ENCODE peak calls at places on chromosomes 11 and 22, in four cellular contexts. B is HEK293T, Y is WTC11, M is HepG2. Z is an unnamed sample.

GRCh38 chr22:17606472-17606871 is 22.1 kb downstream of the ATP6V1E1 start:
- DNase-seq in B (no peak), Y (no peak), M (no peak), Z (no peak)

GRCh38 chr11:27600656-27601055 is 94.1 kb upstream of the LIN7C start:
- DNase-seq in B (no peak), Y (no peak), M (no peak), Z (no peak)

GRCh38 chr22:28563636-28564035 is 116.0 kb downstream of the TTC28 start:
- DNase-seq in B (no peak), Y (no peak), M (no peak), Z (no peak)

GRCh38 chr11:15695096-15695721 is 580.5 kb downstream of the INSC start:
- DNase-seq in B (no peak), Y (no peak), M (no peak), Z (no peak)

GRCh38 chr22:40176921-40177737 is 596 bp upstream of the TNRC6B start:
- DNase-seq in B (no peak), Y (peak), M (peak), Z (peak)

GRCh38 chr11:59582006-59582405 is 33.6 kb downstream of the OSBP start:
- DNase-seq in B (no peak), Y (no peak), M (no peak), Z (no peak)

GRCh38 chr11:35974878-35975578 is 31.2 kb downstream of the LDLRAD3 start:
- DNase-seq in B (no peak), Y (no peak), M (no peak), Z (no peak)

GRCh38 chr11:117366183-117366582 is 38.5 kb downstream of the CEP164 start:
- DNase-seq in B (no peak), Y (no peak), M (no peak), Z (no peak)

GRCh38 chr22:40951795-40952602 is 821 bp downstream of the RBX1 start:
- DNase-seq in B (no peak), Y (no peak), M (no peak), Z (no peak)

GRCh38 chr22:44192811-44193536 is 12.2 kb downstream of the PARVG start:
- DNase-seq in B (no peak), Y (no peak), M (no peak), Z (no peak)

GRCh38 chr11:71946144-71946571 is 17.3 kb downstream of the RNF121 start:
- DNase-seq in B (no peak), Y (no peak), M (peak), Z (no peak)

GRCh38 chr11:44407211-44407996 is 97.5 kb upstream of the ALX4 start:
- DNase-seq in B (no peak), Y (no peak), M (no peak), Z (no peak)

GRCh38 chr22:41913842-41914534 is 886 bp downstream of the SHISA8 start:
- DNase-seq in B (no peak), Y (peak), M (no peak), Z (peak)

GRCh38 chr11:125315088-125315740 is 150.7 kb downstream of the PKNOX2 start:
- DNase-seq in B (no peak), Y (no peak), M (no peak), Z (no peak)

GRCh38 chr11:102551188-102551781 is 20.7 kb upstream of the MMP7 start:
- DNase-seq in B (no peak), Y (no peak), M (no peak), Z (no peak)

GRCh38 chr11:99419991-99420390 is 399.2 kb downstream of the CNTN5 start:
- DNase-seq in B (no peak), Y (no peak), M (no peak), Z (no peak)

GRCh38 chr11:70490723-70491558 is 92.6 kb downstream of the CTTN start:
- DNase-seq in B (no peak), Y (no peak), M (no peak), Z (no peak)

GRCh38 chr22:50422961-50423815 is 51.6 kb downstream of the SBF1 start:
- DNase-seq in B (no peak), Y (no peak), M (no peak), Z (no peak)

GRCh38 chr11:112292785-112293407 is 32.2 kb upstream of the PLET1 start:
- DNase-seq in B (no peak), Y (no peak), M (no peak), Z (no peak)

GRCh38 chr22:39429186-39429585 is 27.6 kb upstream of the MGAT3 start:
- DNase-seq in B (no peak), Y (no peak), M (no peak), Z (no peak)

GRCh38 chr11:20250644-20251247 is 90.5 kb upstream of the DBX1 start:
- DNase-seq in B (no peak), Y (no peak), M (no peak), Z (no peak)

GRCh38 chr11:345179-345578 is 24.1 kb upstream of the B4GALNT4 start:
- DNase-seq in B (no peak), Y (no peak), M (no peak), Z (no peak)

GRCh38 chr22:46514592-46515207 is 22.7 kb downstream of the CELSR1 start:
- DNase-seq in B (no peak), Y (no peak), M (no peak), Z (no peak)

GRCh38 chr11:223026-223789 is 12.9 kb downstream of the SIRT3 start:
- DNase-seq in B (no peak), Y (no peak), M (no peak), Z (no peak)

DNA sequence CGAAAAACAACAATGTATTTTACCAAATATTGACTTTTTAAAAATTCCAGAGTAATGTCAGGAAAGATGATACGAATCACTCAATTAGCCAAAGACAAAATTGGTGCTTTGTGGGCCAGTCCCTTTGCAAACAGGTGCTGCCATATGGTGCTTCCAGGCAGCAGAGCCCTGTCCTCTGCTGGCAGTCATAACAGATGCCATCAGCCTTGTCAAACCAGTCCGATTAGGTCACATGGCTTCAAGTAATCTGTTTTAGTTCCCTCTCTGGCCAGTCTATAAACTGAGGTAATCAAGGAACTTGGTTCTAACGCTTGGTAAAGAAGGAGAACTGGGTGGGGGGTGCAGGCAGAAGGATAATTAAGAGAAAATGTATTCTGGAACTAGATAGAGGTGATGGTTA is 49.1 kb upstream of the CAPRIN1 start:
- DNase-seq in B (no peak), Y (no peak), M (no peak), Z (no peak)
- TF ChIP-seq ELF4 in B (no peak), Y (no peak), M (no peak), Z (no peak)

DNA sequence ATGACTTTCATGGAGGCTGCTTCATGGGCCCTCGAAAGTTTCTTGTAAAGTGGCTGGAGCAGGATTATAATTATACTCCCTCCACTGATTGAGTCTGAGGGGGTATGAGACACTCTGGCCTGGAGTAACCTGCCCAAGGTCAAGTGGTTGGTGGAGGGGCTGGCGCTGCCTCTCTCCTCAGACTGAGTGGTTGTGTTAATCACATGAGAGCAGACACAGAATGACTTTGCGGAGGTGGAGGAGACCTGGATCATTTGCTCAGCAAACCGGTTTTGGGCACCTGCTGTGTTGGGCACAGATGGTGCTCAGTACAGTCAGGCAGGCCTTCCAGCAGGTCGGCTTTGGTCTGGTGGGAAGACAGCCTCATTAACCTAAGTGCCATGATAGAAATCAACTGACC is 11.8 kb downstream of the BCR start:
- DNase-seq in B (no peak), Y (no peak), M (no peak), Z (no peak)
- TF ChIP-seq ELF4 in B (no peak), Y (no peak), M (no peak), Z (no peak)

DNA sequence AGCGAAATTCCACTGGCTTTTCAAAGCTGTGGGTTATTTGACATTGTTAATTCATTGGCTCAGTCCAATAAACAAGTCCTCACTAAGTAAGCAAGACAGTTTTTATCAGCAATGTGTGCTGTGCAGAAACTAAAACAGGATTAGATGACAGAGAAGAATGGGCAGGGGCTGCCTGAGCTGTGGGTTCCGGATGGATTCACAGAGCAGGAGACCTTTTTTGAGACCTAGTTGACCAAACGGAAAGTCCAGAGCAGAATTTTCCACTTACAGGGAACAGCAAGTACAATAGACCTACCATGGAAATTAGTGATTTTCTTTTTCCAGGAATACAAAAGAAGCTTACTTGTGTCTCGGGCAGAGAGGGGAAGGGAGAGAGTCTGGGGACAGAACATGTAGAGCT is 5.2 kb upstream of the KDM4F start:
- DNase-seq in B (no peak), Y (no peak), M (no peak), Z (no peak)
- TF ChIP-seq ELF4 in B (no peak), Y (no peak), M (no peak), Z (no peak)

DNA sequence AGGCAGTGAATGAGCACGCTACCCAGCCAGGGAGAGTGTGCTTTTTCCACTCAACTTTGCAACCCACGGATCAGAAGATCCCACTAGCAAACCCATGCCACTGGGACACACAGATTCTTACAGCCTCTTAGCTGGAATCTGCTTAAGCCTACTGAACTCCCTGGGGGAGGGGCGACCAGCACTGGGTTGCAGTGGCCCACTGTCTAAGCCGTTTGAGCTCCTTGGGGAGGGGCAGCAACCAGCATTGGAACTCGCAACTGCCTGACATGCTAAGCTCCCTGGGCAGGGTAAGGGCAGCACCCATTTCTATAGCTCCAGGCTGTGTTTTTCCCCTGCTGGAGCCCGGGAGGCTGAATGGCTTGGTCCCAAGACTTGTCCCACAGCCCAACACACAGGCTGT is 99.6 kb downstream of the FAM168A start:
- DNase-seq in B (no peak), Y (no peak), M (no peak), Z (no peak)
- TF ChIP-seq ELF4 in B (no peak), Y (no peak), M (no peak), Z (no peak)

DNA sequence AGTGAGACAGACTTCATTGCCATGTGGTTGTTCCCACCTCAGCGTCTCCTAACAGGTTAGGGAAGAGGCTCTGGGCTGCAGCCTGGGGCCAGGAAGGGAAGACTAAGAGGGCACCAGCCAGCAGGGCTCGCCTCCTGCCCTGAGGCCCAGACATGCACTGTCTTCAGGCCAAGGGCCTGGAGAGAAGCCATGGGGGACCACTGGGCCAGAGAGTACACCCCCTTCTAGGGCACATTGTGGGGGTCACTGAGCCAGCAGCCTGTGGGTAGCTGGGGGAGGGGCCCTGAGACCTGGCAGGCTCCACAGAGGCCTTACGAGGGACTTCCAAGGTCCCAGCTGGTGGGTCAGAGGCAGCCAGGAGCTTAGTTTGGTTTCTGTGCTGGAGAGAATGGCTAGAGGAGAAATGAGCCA is 25.0 kb upstream of the MYRF start:
- DNase-seq in B (no peak), Y (no peak), M (no peak), Z (no peak)
- TF ChIP-seq ELF4 in B (no peak), Y (no peak), M (no peak), Z (no peak)

GRCh38 chr22:37409031-37409430 is 18.2 kb downstream of the ELFN2 start:
- DNase-seq in B (no peak), Y (no peak), M (no peak), Z (no peak)
- TF ChIP-seq ELF4 in B (no peak), Y (no peak), M (no peak), Z (no peak)